ENCODE peak calls at places on chromosomes 6 and 20, in four cellular contexts. One of them, this sample, is unnamed.

GRCh38 chr20:4041748-4042411 is 26.5 kb upstream of the RNF24 start:
- DNase-seq in heart right ventricle: no peak
- DNase-seq in neural progenitor cell: no peak
- DNase-seq in aorta: peak
- DNase-seq in this sample: no peak

GRCh38 chr6:113288409-113288808 is 568.7 kb upstream of the MARCKS start:
- DNase-seq in heart right ventricle: no peak
- DNase-seq in neural progenitor cell: no peak
- DNase-seq in aorta: no peak
- DNase-seq in this sample: no peak

GRCh38 chr6:26124550-26125014 is 37.4 kb downstream of the HFE start:
- DNase-seq in neural progenitor cell: no peak
- DNase-seq in aorta: no peak
- DNase-seq in heart right ventricle: no peak
- DNase-seq in this sample: no peak

GRCh38 chr6:12709116-12709515 is 7.5 kb upstream of the PHACTR1 start:
- DNase-seq in aorta: no peak
- DNase-seq in neural progenitor cell: no peak
- DNase-seq in heart right ventricle: no peak
- DNase-seq in this sample: no peak

GRCh38 chr6:52369234-52369633 is 7.3 kb downstream of the PAQR8 start:
- DNase-seq in aorta: no peak
- DNase-seq in neural progenitor cell: no peak
- DNase-seq in heart right ventricle: no peak
- DNase-seq in this sample: no peak

GRCh38 chr6:159268511-159268910 is 99.3 kb downstream of the FNDC1 start:
- DNase-seq in aorta: no peak
- DNase-seq in neural progenitor cell: no peak
- DNase-seq in heart right ventricle: no peak
- DNase-seq in this sample: no peak

GRCh38 chr6:1536526-1537429 is 72.9 kb upstream of the FOXC1 start:
- DNase-seq in heart right ventricle: no peak
- DNase-seq in neural progenitor cell: no peak
- DNase-seq in aorta: no peak
- DNase-seq in this sample: no peak

GRCh38 chr20:15799871-15800270 is 773.4 kb downstream of the KIF16B start:
- DNase-seq in aorta: no peak
- DNase-seq in neural progenitor cell: no peak
- DNase-seq in heart right ventricle: no peak
- DNase-seq in this sample: no peak

GRCh38 chr6:117548797-117549301 is 53.5 kb downstream of the GOPC start:
- DNase-seq in aorta: no peak
- DNase-seq in neural progenitor cell: no peak
- DNase-seq in heart right ventricle: no peak
- DNase-seq in this sample: no peak

DNA sequence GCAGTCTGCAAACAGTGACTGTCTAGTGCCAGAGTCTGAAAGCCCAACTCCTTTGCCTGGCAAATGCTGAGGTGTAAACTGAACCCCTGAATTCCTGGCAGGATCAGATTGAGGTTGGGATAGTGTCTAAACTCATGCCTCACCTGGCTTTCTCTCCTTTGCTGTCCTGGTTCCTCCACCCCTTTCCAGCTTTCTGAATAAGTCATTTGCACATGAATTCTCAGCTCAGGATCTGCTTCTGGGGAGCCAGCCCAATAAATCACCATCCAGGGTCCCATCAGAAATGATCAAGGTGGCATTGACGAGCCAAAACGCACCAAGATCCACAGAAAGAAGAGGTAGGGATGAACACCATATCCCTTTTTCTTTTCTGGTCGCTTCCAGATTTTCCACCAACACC is 301.6 kb downstream of the LRFN2 start:
- DNase-seq in aorta: no peak
- DNase-seq in neural progenitor cell: no peak
- DNase-seq in heart right ventricle: no peak
- DNase-seq in this sample: no peak
- H3K4me3 ChIP-seq in aorta: no peak
- H3K4me3 ChIP-seq in neural progenitor cell: no peak
- H3K4me3 ChIP-seq in heart right ventricle: no peak
- H3K4me3 ChIP-seq in this sample: no peak

GRCh38 chr20:63536997-63537524 is at the start of gene PTK6:
- DNase-seq in aorta: peak
- DNase-seq in neural progenitor cell: no peak
- DNase-seq in heart right ventricle: peak
- DNase-seq in this sample: no peak
- H3K4me3 ChIP-seq in aorta: no peak
- H3K4me3 ChIP-seq in neural progenitor cell: peak
- H3K4me3 ChIP-seq in heart right ventricle: peak
- H3K4me3 ChIP-seq in this sample: peak

GRCh38 chr6:169388767-169389166 is 135.1 kb upstream of the THBS2 start:
- DNase-seq in aorta: no peak
- DNase-seq in neural progenitor cell: no peak
- DNase-seq in heart right ventricle: no peak
- DNase-seq in this sample: no peak

GRCh38 chr6:169386431-169387057 is 132.9 kb upstream of the THBS2 start:
- DNase-seq in heart right ventricle: no peak
- DNase-seq in aorta: no peak
- DNase-seq in neural progenitor cell: no peak
- DNase-seq in this sample: no peak

GRCh38 chr6:169385237-169385880 is 131.7 kb upstream of the THBS2 start:
- DNase-seq in neural progenitor cell: no peak
- DNase-seq in heart right ventricle: no peak
- DNase-seq in aorta: no peak
- DNase-seq in this sample: no peak

GRCh38 chr6:169384291-169384690 is 130.6 kb upstream of the THBS2 start:
- DNase-seq in aorta: no peak
- DNase-seq in neural progenitor cell: no peak
- DNase-seq in heart right ventricle: no peak
- DNase-seq in this sample: no peak

DNA sequence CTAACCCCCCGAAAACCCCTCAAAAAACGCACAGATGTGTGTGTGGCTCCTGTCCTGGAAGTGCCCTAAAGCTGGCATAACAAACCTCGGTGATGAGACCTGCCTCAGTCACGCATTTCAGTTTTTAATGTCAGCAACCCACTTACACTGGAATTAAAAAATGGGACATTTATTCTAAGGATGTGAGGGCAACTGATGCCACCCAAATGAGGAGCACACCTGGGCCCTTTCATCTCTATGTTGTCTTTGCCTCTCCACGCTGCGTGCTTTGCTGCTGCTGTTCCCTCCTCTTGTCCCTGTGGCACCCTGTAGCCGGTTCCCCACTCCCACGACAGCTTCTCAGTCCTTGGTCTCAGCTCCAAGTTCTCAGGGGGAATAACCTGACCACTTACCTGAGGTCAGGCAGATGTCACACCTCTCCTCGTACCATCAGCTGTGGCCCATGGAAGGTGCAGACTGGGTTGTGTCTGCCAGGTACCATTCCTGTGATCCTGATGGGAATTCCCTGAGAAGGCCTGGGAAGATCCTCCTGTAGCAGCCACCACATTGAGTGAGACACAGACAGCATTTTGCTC is 134.2 kb upstream of the THBS2 start:
- DNase-seq in heart right ventricle: no peak
- DNase-seq in aorta: no peak
- DNase-seq in neural progenitor cell: no peak
- DNase-seq in this sample: no peak
- H3K4me3 ChIP-seq in heart right ventricle: no peak
- H3K4me3 ChIP-seq in aorta: no peak
- H3K4me3 ChIP-seq in neural progenitor cell: no peak
- H3K4me3 ChIP-seq in this sample: no peak

DNA sequence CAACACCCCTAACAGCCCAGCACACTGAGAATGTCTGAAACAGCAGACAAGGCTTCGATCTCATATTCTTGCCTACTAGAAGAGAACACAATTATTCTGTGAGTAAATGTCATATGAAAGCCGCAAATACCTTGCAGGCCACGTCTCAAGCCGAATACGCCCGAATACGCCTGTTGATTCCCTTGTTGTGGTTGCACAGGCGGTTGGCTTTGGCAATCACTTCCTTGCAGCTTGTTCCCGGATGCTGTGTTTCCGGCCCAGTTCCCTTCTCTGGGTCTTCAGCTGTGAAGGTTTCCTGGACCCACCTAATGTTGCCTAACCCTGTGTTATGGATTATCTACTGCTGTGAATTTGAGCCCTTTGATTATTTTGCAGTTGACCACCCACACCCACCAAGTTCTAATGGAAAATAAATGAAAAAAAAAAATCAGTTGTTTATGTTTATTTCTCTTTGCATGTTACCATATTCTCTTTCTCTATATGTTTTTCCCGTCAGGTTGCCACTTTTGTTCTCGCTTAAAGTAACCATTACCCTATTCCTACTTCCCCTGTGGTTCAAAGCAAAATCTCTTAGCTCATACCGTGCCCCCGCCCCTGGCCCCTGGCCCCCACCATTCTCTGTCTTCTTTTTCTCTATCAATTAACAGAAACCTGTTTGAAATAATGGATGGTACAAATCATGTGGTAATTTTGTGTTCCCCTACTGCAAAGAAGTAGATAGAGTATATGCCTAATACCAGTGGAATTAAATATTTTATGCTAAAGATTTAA is 172.4 kb downstream of the ADGB start:
- DNase-seq in neural progenitor cell: no peak
- DNase-seq in aorta: peak
- DNase-seq in heart right ventricle: peak
- DNase-seq in this sample: no peak
- H3K4me3 ChIP-seq in neural progenitor cell: no peak
- H3K4me3 ChIP-seq in aorta: no peak
- H3K4me3 ChIP-seq in heart right ventricle: no peak
- H3K4me3 ChIP-seq in this sample: no peak

GRCh38 chr20:32709528-32710121 is 33.6 kb downstream of the COMMD7 start:
- DNase-seq in aorta: no peak
- DNase-seq in neural progenitor cell: no peak
- DNase-seq in heart right ventricle: no peak
- DNase-seq in this sample: no peak
- H3K4me3 ChIP-seq in aorta: no peak
- H3K4me3 ChIP-seq in neural progenitor cell: no peak
- H3K4me3 ChIP-seq in heart right ventricle: no peak
- H3K4me3 ChIP-seq in this sample: no peak

GRCh38 chr6:114862064-114862463 is 519.2 kb upstream of the HS3ST5 start:
- DNase-seq in aorta: no peak
- DNase-seq in heart right ventricle: no peak
- DNase-seq in neural progenitor cell: no peak
- DNase-seq in this sample: no peak
- H3K4me3 ChIP-seq in aorta: no peak
- H3K4me3 ChIP-seq in heart right ventricle: no peak
- H3K4me3 ChIP-seq in neural progenitor cell: no peak
- H3K4me3 ChIP-seq in this sample: no peak

GRCh38 chr6:156998824-156999330 is 221.7 kb downstream of the ARID1B start:
- DNase-seq in neural progenitor cell: no peak
- DNase-seq in aorta: no peak
- DNase-seq in heart right ventricle: no peak
- DNase-seq in this sample: no peak

GRCh38 chr6:157002795-157003194 is 225.6 kb downstream of the ARID1B start:
- DNase-seq in neural progenitor cell: no peak
- DNase-seq in aorta: no peak
- DNase-seq in heart right ventricle: no peak
- DNase-seq in this sample: no peak

GRCh38 chr6:156996265-156996664 is 219.1 kb downstream of the ARID1B start:
- DNase-seq in neural progenitor cell: no peak
- DNase-seq in aorta: no peak
- DNase-seq in heart right ventricle: no peak
- DNase-seq in this sample: no peak

GRCh38 chr6:157001716-157002115 is 224.5 kb downstream of the ARID1B start:
- DNase-seq in heart right ventricle: no peak
- DNase-seq in neural progenitor cell: no peak
- DNase-seq in aorta: no peak
- DNase-seq in this sample: no peak

GRCh38 chr6:156999762-157000161 is 222.6 kb downstream of the ARID1B start:
- DNase-seq in aorta: no peak
- DNase-seq in neural progenitor cell: no peak
- DNase-seq in heart right ventricle: no peak
- DNase-seq in this sample: no peak
- H3K4me3 ChIP-seq in aorta: no peak
- H3K4me3 ChIP-seq in neural progenitor cell: no peak
- H3K4me3 ChIP-seq in heart right ventricle: no peak
- H3K4me3 ChIP-seq in this sample: no peak

GRCh38 chr20:62353289-62354030 is 13.7 kb downstream of the LAMA5 start:
- DNase-seq in heart right ventricle: peak
- DNase-seq in neural progenitor cell: no peak
- DNase-seq in aorta: peak
- DNase-seq in this sample: no peak
- H3K4me3 ChIP-seq in heart right ventricle: no peak
- H3K4me3 ChIP-seq in neural progenitor cell: no peak
- H3K4me3 ChIP-seq in aorta: no peak
- H3K4me3 ChIP-seq in this sample: no peak

DNA sequence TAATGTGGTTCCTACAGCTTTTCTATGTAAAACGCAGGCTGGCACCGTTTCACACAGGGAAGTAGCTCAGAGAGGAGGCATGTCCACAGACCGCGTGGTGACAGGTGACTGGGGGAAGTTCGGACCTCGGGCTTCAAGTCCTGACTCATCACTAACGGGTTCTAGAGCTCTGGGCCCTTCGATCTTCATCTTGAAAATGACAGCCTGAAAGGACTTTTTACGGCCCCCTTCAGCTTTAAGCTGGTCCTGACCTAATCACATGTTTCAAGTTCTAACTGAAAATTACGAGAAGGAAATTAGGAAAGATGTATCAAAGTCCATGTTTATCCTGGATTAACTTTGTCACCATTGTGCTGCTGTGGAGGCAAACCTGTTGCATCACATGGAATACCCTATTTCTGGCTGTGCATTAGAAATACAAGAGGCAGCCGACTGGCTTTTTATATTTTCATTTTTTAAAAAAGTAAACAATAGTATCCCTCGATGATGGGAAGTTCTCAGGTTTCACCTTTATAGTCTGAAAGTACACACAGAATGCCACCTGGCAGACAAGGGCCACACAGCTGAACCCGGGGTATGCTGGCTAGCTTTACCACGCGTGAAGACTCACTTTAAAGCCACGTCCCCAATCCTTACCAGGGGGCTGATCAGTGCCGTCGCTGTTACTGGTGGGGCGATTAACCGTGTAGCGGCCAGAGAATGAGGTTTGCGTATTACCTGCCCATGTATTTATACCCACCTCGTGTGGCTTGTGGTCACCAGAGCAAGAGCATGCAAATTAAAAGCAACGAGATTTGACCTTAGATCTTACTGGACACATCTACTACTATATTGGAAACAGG is 1.9 kb downstream of the MAN1A1 start:
- DNase-seq in aorta: peak
- DNase-seq in heart right ventricle: peak
- DNase-seq in neural progenitor cell: no peak
- DNase-seq in this sample: no peak
- H3K4me3 ChIP-seq in aorta: peak
- H3K4me3 ChIP-seq in heart right ventricle: peak
- H3K4me3 ChIP-seq in neural progenitor cell: peak
- H3K4me3 ChIP-seq in this sample: peak

This sample was measured in NT2/D1.